ENCODE peak calls at places on chromosomes 13 and 19, in five cellular contexts. L is A172; N is neural crest cell; B is NCI-H1930; S is stimulated activated CD4-positive, alpha-beta T cell treated with anti-CD3 and anti-CD28 coated beads, Interleukin-2, amount 100 ng/mL, for 24 hours. Q is an unnamed sample.

GRCh38 chr19:49463960-49464740 is 9.9 kb upstream of the FLT3LG start:
- DNase-seq in L (no peak), N (no peak), B (no peak), S (no peak), Q (no peak)

GRCh38 chr19:38049105-38049649 is 142.2 kb downstream of the SIPA1L3 start:
- DNase-seq in L (peak), N (no peak), B (no peak), S (peak), Q (no peak)

GRCh38 chr13:40452741-40453665 is 213.4 kb downstream of the FOXO1 start:
- DNase-seq in L (peak), N (no peak), B (no peak), S (no peak), Q (no peak)

GRCh38 chr19:54952591-54953344 is 5.4 kb upstream of the NLRP7 start:
- DNase-seq in L (peak), N (no peak), B (no peak), S (no peak), Q (no peak)

GRCh38 chr19:5086725-5087439 is 118.0 kb downstream of the KDM4B start:
- DNase-seq in L (no peak), N (no peak), B (no peak), S (no peak), Q (no peak)

GRCh38 chr13:31119966-31120733 is 41.6 kb downstream of the HSPH1 start:
- DNase-seq in L (no peak), N (no peak), B (no peak), S (no peak), Q (no peak)

GRCh38 chr19:18763674-18764590 is 27.2 kb downstream of the COMP start:
- DNase-seq in L (peak), N (no peak), B (no peak), S (no peak), Q (no peak)

GRCh38 chr19:29660835-29661234 is 4.4 kb upstream of the PLEKHF1 start:
- DNase-seq in L (no peak), N (no peak), B (no peak), S (peak), Q (no peak)

GRCh38 chr19:531753-532571 is at the start of gene CDC34:
- DNase-seq in L (no peak), N (no peak), B (no peak), S (no peak), Q (no peak)

GRCh38 chr13:96080676-96081075 is 9.2 kb upstream of the HS6ST3 start:
- DNase-seq in L (no peak), N (no peak), B (no peak), S (no peak), Q (no peak)

GRCh38 chr19:57830071-57830602 is at the start of gene ZNF587B:
- DNase-seq in L (peak), N (peak), B (peak), S (peak), Q (peak)

GRCh38 chr13:36089130-36089529 is 42.1 kb downstream of the DCLK1 start:
- DNase-seq in L (no peak), N (no peak), B (no peak), S (no peak), Q (no peak)

GRCh38 chr13:99311748-99312492 is 4.7 kb upstream of the GPR183 start:
- DNase-seq in L (no peak), N (no peak), B (no peak), S (no peak), Q (no peak)

GRCh38 chr13:98606296-98606695 is 29.4 kb upstream of the STK24 start:
- DNase-seq in L (no peak), N (no peak), B (no peak), S (no peak), Q (no peak)

GRCh38 chr13:105817498-105817897 is 718.0 kb downstream of the EFNB2 start:
- DNase-seq in L (no peak), N (no peak), B (no peak), S (no peak), Q (no peak)

GRCh38 chr19:30070970-30071632 is 129.1 kb downstream of the URI1 start:
- DNase-seq in L (no peak), N (no peak), B (no peak), S (no peak), Q (peak)

Q was measured in heart left ventricle.